ENCODE peak calls at places on chromosomes 16 and 17, in five cellular contexts. Y is activated T-cell treated with anti-CD3 and anti-CD28 coated beads for 48 hours; G is stimulated activated CD8-positive, alpha-beta memory T cell treated with anti-CD3 and anti-CD28 coated beads, Interleukin-15, amount 100 ng/mL, for 4 hours; N is activated T-helper 1 cell treated with Interleukin-2 at 50 U/mL for 16 hours; Z is NCI-H1105 treated with DMSO at 0.1 percent for 48 hours. I is an unnamed sample.

GRCh38 chr17:68611353-68612227 is 10.4 kb upstream of the FAM20A start:
- DNase-seq in Z (no peak), Y (no peak), G (no peak), N (no peak), I (no peak)

GRCh38 chr17:75899767-75900468 is 3.2 kb upstream of the TRIM65 start:
- DNase-seq in N (no peak), Y (no peak), G (no peak), Z (no peak), I (no peak)

GRCh38 chr17:3809135-3809534 is 8.1 kb upstream of the ITGAE start:
- DNase-seq in N (no peak), G (no peak), Y (no peak), Z (no peak), I (no peak)

GRCh38 chr17:17568772-17569195 is 22.7 kb downstream of the PEMT start:
- DNase-seq in Z (peak), Y (peak), G (no peak), N (peak), I (peak)

GRCh38 chr17:2580641-2581040 is 12.8 kb upstream of the PAFAH1B1 start:
- DNase-seq in Y (no peak), Z (no peak), G (no peak), N (no peak), I (no peak)

GRCh38 chr17:7549401-7550055 is 670 bp downstream of the TNFSF12 start:
- DNase-seq in N (peak), Z (no peak), G (no peak), Y (peak), I (no peak)

GRCh38 chr17:3977387-3977786 is 13.2 kb upstream of the ATP2A3 start:
- DNase-seq in Z (no peak), N (no peak), G (no peak), Y (no peak), I (no peak)

GRCh38 chr17:83196088-83196765 is 116.8 kb downstream of the METRNL start:
- DNase-seq in Y (no peak), Z (no peak), N (no peak), G (no peak), I (no peak)

GRCh38 chr16:19595043-19595767 is 39.7 kb downstream of the VPS35L start:
- DNase-seq in Z (no peak), N (no peak), Y (no peak), G (no peak), I (no peak)

GRCh38 chr17:3950584-3950983 is 13.7 kb downstream of the ATP2A3 start:
- DNase-seq in Y (no peak), G (no peak), N (no peak), Z (no peak), I (no peak)

GRCh38 chr17:42441717-42442565 is 16.7 kb upstream of the ATP6V0A1 start:
- DNase-seq in Z (no peak), G (no peak), Y (no peak), N (no peak), I (no peak)

GRCh38 chr17:82200743-82201497 is 11.7 kb downstream of the CCDC57 start:
- DNase-seq in N (peak), Z (no peak), Y (no peak), G (no peak), I (no peak)

GRCh38 chr17:27245230-27245696 is 48.7 kb upstream of the WSB1 start:
- DNase-seq in N (peak), Y (peak), Z (peak), G (no peak), I (peak)

GRCh38 chr16:89354325-89354724 is 136.0 kb downstream of the ANKRD11 start:
- DNase-seq in G (no peak), N (no peak), Z (no peak), Y (no peak), I (no peak)

GRCh38 chr16:25434061-25434460 is 176.4 kb upstream of the ZKSCAN2 start:
- DNase-seq in G (no peak), Y (no peak), N (no peak), Z (no peak), I (no peak)

GRCh38 chr16:58499615-58500328 is at the start of gene NDRG4:
- DNase-seq in Y (peak), N (no peak), G (no peak), Z (peak), I (peak)

GRCh38 chr17:62676231-62676943 is 48.9 kb downstream of the MRC2 start:
- DNase-seq in Z (no peak), G (no peak), N (no peak), Y (no peak), I (no peak)

GRCh38 chr17:43932357-43932756 is 9.9 kb downstream of the PPY start:
- DNase-seq in Y (no peak), G (no peak), Z (no peak), N (no peak), I (no peak)

GRCh38 chr16:75658175-75658574 is 10.6 kb downstream of the TERF2IP start:
- DNase-seq in G (no peak), Y (no peak), Z (no peak), N (no peak), I (no peak)

GRCh38 chr17:34852141-34852540 is 109.1 kb downstream of the CCT6B start:
- DNase-seq in G (no peak), Y (no peak), Z (no peak), N (no peak), I (no peak)

GRCh38 chr16:5036228-5037156 is 2.8 kb upstream of the NAGPA start:
- DNase-seq in N (no peak), Y (no peak), G (no peak), Z (no peak), I (no peak)

I was measured in NCI-H748 treated with DMSO at 0.1 percent for 48 hours.